ENCODE peak calls at places on chromosomes 13 and 19, in ten cellular contexts. Y is activated T-cell treated with anti-CD3 and anti-CD28 coated beads, Interleukin-2, amount 50 U/mL, for 72 hours; H is GM12892; L is stimulated activated CD4-positive, alpha-beta T cell treated with anti-CD3 and anti-CD28 coated beads, Interleukin-2, amount 100 ng/mL, for 48 hours; K is pancreas; O is activated CD8-positive, alpha-beta memory T cell treated with anti-CD3 and anti-CD28 coated beads for 48 hours; A is GM04503; C is NCI-H2227 treated with DMSO at 0.1 percent for 48 hours; J is cardiac muscle cell; W is neural crest cell. U is an unnamed sample.

GRCh38 chr13:69856331-69856730 is 251.3 kb upstream of the ATXN8OS start:
- DNase-seq in Y (no peak), H (no peak), L (no peak), K (no peak), O (no peak), A (no peak), C (no peak), J (peak; percentile 42), W (no peak), U (peak; percentile 59)

GRCh38 chr19:35117791-35118190 is 2.2 kb downstream of the FXYD3 start:
- DNase-seq in Y (no peak), H (no peak), L (no peak), K (peak; percentile 16), O (no peak), A (no peak), C (no peak), J (no peak), W (no peak), U (no peak)

GRCh38 chr19:4058696-4059492 is 7.8 kb downstream of the ZBTB7A start:
- DNase-seq in Y (no peak), H (no peak), L (no peak), K (no peak), O (no peak), A (no peak), C (no peak), J (no peak), W (no peak), U (no peak)

GRCh38 chr19:13096968-13097330 is 5.7 kb downstream of the LYL1 start:
- DNase-seq in Y (no peak), H (no peak), L (no peak), K (no peak), O (no peak), A (no peak), C (no peak), J (no peak), W (no peak), U (no peak)

GRCh38 chr19:48206402-48207093 is 36.1 kb downstream of the ZSWIM9 start:
- DNase-seq in Y (no peak), H (no peak), L (no peak), K (no peak), O (no peak), A (no peak), C (no peak), J (no peak), W (no peak), U (no peak)

GRCh38 chr13:111479412-111479811 is 159.0 kb downstream of the TEX29 start:
- DNase-seq in Y (no peak), H (no peak), L (no peak), K (no peak), O (no peak), A (no peak), C (no peak), J (no peak), W (no peak), U (no peak)

GRCh38 chr13:113447596-113447995 is 5.7 kb downstream of the ADPRHL1 start:
- DNase-seq in Y (no peak), H (no peak), L (no peak), K (no peak), O (no peak), A (no peak), C (no peak), J (no peak), W (no peak), U (no peak)

GRCh38 chr19:42121036-42121621 is 11.1 kb downstream of the POU2F2 start:
- DNase-seq in Y (no peak), H (no peak), L (no peak), K (no peak), O (no peak), A (no peak), C (no peak), J (no peak), W (no peak), U (no peak)

GRCh38 chr19:19105365-19106060 is 32.8 kb downstream of the TMEM161A start:
- DNase-seq in Y (peak; percentile 4), H (peak; percentile 21), L (no peak), K (peak; percentile 54), O (no peak), A (no peak), C (no peak), J (peak; percentile 86), W (peak; percentile 74), U (no peak)

GRCh38 chr19:29812080-29812880 is 489 bp downstream of the CCNE1 start:
- DNase-seq in Y (peak; percentile 27), H (no peak), L (peak; percentile 16), K (peak; percentile 51), O (no peak), A (no peak), C (no peak), J (peak; percentile 28), W (no peak), U (no peak)

GRCh38 chr13:75635101-75635620 is 969 bp upstream of the LMO7 start:
- DNase-seq in Y (no peak), H (no peak), L (no peak), K (no peak), O (no peak), A (no peak), C (no peak), J (no peak), W (no peak), U (no peak)

GRCh38 chr19:13085673-13086072 is 17.0 kb downstream of the LYL1 start:
- DNase-seq in Y (no peak), H (no peak), L (no peak), K (no peak), O (no peak), A (no peak), C (no peak), J (peak; percentile 60), W (no peak), U (no peak)

GRCh38 chr19:45294291-45295029 is 28.2 kb downstream of the CKM start:
- DNase-seq in Y (no peak), H (no peak), L (no peak), K (peak; percentile 51), O (no peak), A (no peak), C (no peak), J (peak; percentile 16), W (no peak), U (no peak)

GRCh38 chr13:64633948-64634347 is 2596.2 kb downstream of the PCDH9 start:
- DNase-seq in Y (no peak), H (no peak), L (no peak), K (no peak), O (no peak), A (no peak), C (no peak), J (no peak), W (no peak), U (no peak)

GRCh38 chr13:97279913-97280312 is 57.8 kb downstream of the MBNL2 start:
- DNase-seq in Y (no peak), H (no peak), L (no peak), K (no peak), O (no peak), A (peak; percentile 67), C (no peak), J (no peak), W (no peak), U (no peak)

GRCh38 chr19:33390908-33391630 is 17.6 kb downstream of the CEBPG start:
- DNase-seq in Y (no peak), H (peak; percentile 10), L (no peak), K (peak; percentile 27), O (no peak), A (no peak), C (no peak), J (no peak), W (no peak), U (no peak)

GRCh38 chr13:106329941-106330340 is 205.5 kb downstream of the EFNB2 start:
- DNase-seq in Y (no peak), H (no peak), L (no peak), K (no peak), O (no peak), A (no peak), C (no peak), J (no peak), W (no peak), U (no peak)

GRCh38 chr19:41626877-41627276 is at the start of gene CEACAM4:
- DNase-seq in Y (no peak), H (no peak), L (no peak), K (no peak), O (no peak), A (no peak), C (no peak), J (no peak), W (no peak), U (no peak)

GRCh38 chr19:34881982-34882381 is 44.7 kb upstream of the ZNF30 start:
- DNase-seq in Y (no peak), H (no peak), L (no peak), K (no peak), O (no peak), A (no peak), C (no peak), J (no peak), W (no peak), U (no peak)

GRCh38 chr19:48795855-48796142 is 15.0 kb downstream of the BCAT2 start:
- DNase-seq in Y (no peak), H (no peak), L (no peak), K (no peak), O (no peak), A (no peak), C (no peak), J (no peak), W (no peak), U (no peak)

GRCh38 chr13:45316210-45316799 is 24.7 kb downstream of the TPT1 start:
- DNase-seq in Y (no peak), H (no peak), L (no peak), K (no peak), O (no peak), A (no peak), C (no peak), J (no peak), W (no peak), U (peak; percentile 30)

GRCh38 chr13:53783466-53783865 is 754.9 kb downstream of the OLFM4 start:
- DNase-seq in Y (no peak), H (no peak), L (no peak), K (peak; percentile 29), O (no peak), A (no peak), C (no peak), J (no peak), W (no peak), U (no peak)

GRCh38 chr13:92804926-92805325 is 421.7 kb upstream of the GPC6 start:
- DNase-seq in Y (no peak), H (no peak), L (no peak), K (no peak), O (no peak), A (no peak), C (no peak), J (no peak), W (no peak), U (peak; percentile 4)

GRCh38 chr13:30679483-30680330 is 55.6 kb upstream of the ALOX5AP start:
- DNase-seq in Y (peak; percentile 23), H (no peak), L (no peak), K (no peak), O (no peak), A (no peak), C (peak; percentile 4), J (peak; percentile 54), W (no peak), U (no peak)

GRCh38 chr19:36213793-36214387 is 575 bp downstream of the ZNF565 start:
- DNase-seq in Y (peak; percentile 84), H (no peak), L (no peak), K (no peak), O (no peak), A (no peak), C (no peak), J (no peak), W (no peak), U (peak; percentile 19)

GRCh38 chr13:74288361-74288911 is 154.2 kb upstream of the KLF12 start:
- DNase-seq in Y (no peak), H (no peak), L (no peak), K (peak; percentile 24), O (no peak), A (no peak), C (peak; percentile 28), J (peak; percentile 39), W (peak; percentile 14), U (no peak)

GRCh38 chr13:47306991-47307390 is 410.1 kb upstream of the HTR2A start:
- DNase-seq in Y (no peak), H (no peak), L (no peak), K (no peak), O (no peak), A (no peak), C (no peak), J (no peak), W (no peak), U (no peak)

GRCh38 chr13:29515372-29515771 is 80.1 kb downstream of the SLC7A1 start:
- DNase-seq in Y (no peak), H (no peak), L (no peak), K (no peak), O (no peak), A (no peak), C (no peak), J (no peak), W (no peak), U (no peak)

U was measured in RCC 7860.